ENCODE peak calls at places on chromosomes 4 and X, in seven cellular contexts. One of them, this sample, is unnamed.

GRCh38 chrX:70262952-70263567 is 3.1 kb upstream of the P2RY4 start:
- DNase-seq in tibial nerve: no peak
- DNase-seq in WERI-Rb-1: peak; percentile 80
- DNase-seq in foreskin fibroblast: peak; percentile 15
- DNase-seq in AG10803: peak; percentile 19
- DNase-seq in neuronal stem cell: peak; percentile 9
- DNase-seq in lower lobe of right lung: no peak
- DNase-seq in this sample: no peak

GRCh38 chr4:8394125-8394524 is 46.4 kb downstream of the ACOX3 start:
- DNase-seq in tibial nerve: peak; percentile 59
- DNase-seq in AG10803: peak; percentile 68
- DNase-seq in lower lobe of right lung: no peak
- DNase-seq in neuronal stem cell: peak; percentile 36
- DNase-seq in foreskin fibroblast: peak; percentile 52
- DNase-seq in WERI-Rb-1: peak; percentile 76
- DNase-seq in this sample: peak; percentile 80

GRCh38 chr4:187606581-187606980 is 389.0 kb upstream of the ZFP42 start:
- DNase-seq in lower lobe of right lung: no peak
- DNase-seq in AG10803: peak; percentile 69
- DNase-seq in WERI-Rb-1: peak; percentile 37
- DNase-seq in tibial nerve: peak; percentile 25
- DNase-seq in neuronal stem cell: peak; percentile 44
- DNase-seq in foreskin fibroblast: peak; percentile 30
- DNase-seq in this sample: no peak

GRCh38 chr4:952881-953573 is 20.3 kb downstream of the DGKQ start:
- DNase-seq in lower lobe of right lung: no peak
- DNase-seq in AG10803: no peak
- DNase-seq in neuronal stem cell: no peak
- DNase-seq in foreskin fibroblast: no peak
- DNase-seq in tibial nerve: no peak
- DNase-seq in WERI-Rb-1: no peak
- DNase-seq in this sample: no peak

GRCh38 chrX:120242807-120243206 is 7.8 kb upstream of the ZBTB33 start:
- DNase-seq in neuronal stem cell: no peak
- DNase-seq in foreskin fibroblast: no peak
- DNase-seq in AG10803: peak; percentile 4
- DNase-seq in tibial nerve: no peak
- DNase-seq in WERI-Rb-1: no peak
- DNase-seq in lower lobe of right lung: no peak
- DNase-seq in this sample: no peak

GRCh38 chrX:18101087-18101486 is 119.6 kb downstream of the BEND2 start:
- DNase-seq in WERI-Rb-1: no peak
- DNase-seq in AG10803: no peak
- DNase-seq in neuronal stem cell: no peak
- DNase-seq in tibial nerve: no peak
- DNase-seq in lower lobe of right lung: no peak
- DNase-seq in foreskin fibroblast: no peak
- DNase-seq in this sample: no peak

GRCh38 chr4:31007858-31008257 is 287.7 kb downstream of the PCDH7 start:
- DNase-seq in WERI-Rb-1: no peak
- DNase-seq in lower lobe of right lung: no peak
- DNase-seq in neuronal stem cell: no peak
- DNase-seq in AG10803: no peak
- DNase-seq in tibial nerve: no peak
- DNase-seq in foreskin fibroblast: no peak
- DNase-seq in this sample: no peak

GRCh38 chr4:76002176-76002575 is 5.1 kb downstream of the CXCL9 start:
- DNase-seq in AG10803: peak; percentile 25
- DNase-seq in foreskin fibroblast: peak; percentile 40
- DNase-seq in WERI-Rb-1: no peak
- DNase-seq in lower lobe of right lung: no peak
- DNase-seq in tibial nerve: peak; percentile 16
- DNase-seq in neuronal stem cell: no peak
- DNase-seq in this sample: no peak

GRCh38 chrX:130786030-130786429 is 117.0 kb downstream of the ENOX2 start:
- DNase-seq in WERI-Rb-1: no peak
- DNase-seq in neuronal stem cell: no peak
- DNase-seq in AG10803: no peak
- DNase-seq in tibial nerve: no peak
- DNase-seq in foreskin fibroblast: no peak
- DNase-seq in lower lobe of right lung: no peak
- DNase-seq in this sample: no peak

GRCh38 chrX:9662148-9662547 is 103.5 kb downstream of the GPR143 start:
- DNase-seq in AG10803: peak; percentile 61
- DNase-seq in neuronal stem cell: no peak
- DNase-seq in foreskin fibroblast: peak; percentile 30
- DNase-seq in WERI-Rb-1: no peak
- DNase-seq in tibial nerve: no peak
- DNase-seq in lower lobe of right lung: no peak
- DNase-seq in this sample: no peak

GRCh38 chrX:109954333-109954732 is 48.6 kb upstream of the TMEM164 start:
- DNase-seq in lower lobe of right lung: no peak
- DNase-seq in neuronal stem cell: no peak
- DNase-seq in tibial nerve: no peak
- DNase-seq in WERI-Rb-1: no peak
- DNase-seq in AG10803: peak; percentile 23
- DNase-seq in foreskin fibroblast: no peak
- DNase-seq in this sample: no peak

GRCh38 chr4:59553063-59553738 is 1646.9 kb upstream of the ADGRL3 start:
- DNase-seq in tibial nerve: no peak
- DNase-seq in foreskin fibroblast: peak; percentile 52
- DNase-seq in lower lobe of right lung: no peak
- DNase-seq in AG10803: peak; percentile 11
- DNase-seq in WERI-Rb-1: no peak
- DNase-seq in neuronal stem cell: no peak
- DNase-seq in this sample: no peak

GRCh38 chrX:130172127-130172834 is 519 bp downstream of the RAB33A start:
- DNase-seq in neuronal stem cell: no peak
- DNase-seq in AG10803: no peak
- DNase-seq in WERI-Rb-1: no peak
- DNase-seq in tibial nerve: no peak
- DNase-seq in lower lobe of right lung: no peak
- DNase-seq in foreskin fibroblast: no peak
- DNase-seq in this sample: no peak

GRCh38 chrX:53086464-53086863 is 4.3 kb downstream of the TSPYL2 start:
- DNase-seq in foreskin fibroblast: no peak
- DNase-seq in WERI-Rb-1: no peak
- DNase-seq in AG10803: no peak
- DNase-seq in lower lobe of right lung: peak; percentile 82
- DNase-seq in tibial nerve: peak; percentile 63
- DNase-seq in neuronal stem cell: no peak
- DNase-seq in this sample: no peak

GRCh38 chr4:25144870-25145481 is 15.3 kb downstream of the SEPSECS start:
- DNase-seq in foreskin fibroblast: peak; percentile 10
- DNase-seq in AG10803: peak; percentile 32
- DNase-seq in neuronal stem cell: no peak
- DNase-seq in tibial nerve: no peak
- DNase-seq in lower lobe of right lung: no peak
- DNase-seq in WERI-Rb-1: no peak
- DNase-seq in this sample: no peak

GRCh38 chr4:1205641-1206298 is 33.4 kb upstream of the SPON2 start:
- DNase-seq in AG10803: no peak
- DNase-seq in foreskin fibroblast: no peak
- DNase-seq in lower lobe of right lung: peak; percentile 46
- DNase-seq in neuronal stem cell: no peak
- DNase-seq in WERI-Rb-1: peak; percentile 15
- DNase-seq in tibial nerve: no peak
- DNase-seq in this sample: no peak

GRCh38 chr4:87937523-87937922 is 38.0 kb upstream of the SPP1 start:
- DNase-seq in AG10803: no peak
- DNase-seq in lower lobe of right lung: no peak
- DNase-seq in WERI-Rb-1: no peak
- DNase-seq in tibial nerve: no peak
- DNase-seq in neuronal stem cell: no peak
- DNase-seq in foreskin fibroblast: no peak
- DNase-seq in this sample: no peak

GRCh38 chrX:30521440-30522182 is 56.0 kb downstream of the TASL start:
- DNase-seq in neuronal stem cell: no peak
- DNase-seq in WERI-Rb-1: no peak
- DNase-seq in AG10803: peak; percentile 35
- DNase-seq in tibial nerve: no peak
- DNase-seq in foreskin fibroblast: peak; percentile 34
- DNase-seq in lower lobe of right lung: no peak
- DNase-seq in this sample: peak; percentile 64

GRCh38 chrX:48761674-48762471 is at the start of gene GLOD5:
- DNase-seq in AG10803: peak; percentile 7
- DNase-seq in foreskin fibroblast: no peak
- DNase-seq in neuronal stem cell: no peak
- DNase-seq in lower lobe of right lung: peak; percentile 72
- DNase-seq in tibial nerve: no peak
- DNase-seq in WERI-Rb-1: peak; percentile 63
- DNase-seq in this sample: no peak

GRCh38 chr4:174604198-174604597 is 81.9 kb upstream of the HPGD start:
- DNase-seq in neuronal stem cell: no peak
- DNase-seq in AG10803: no peak
- DNase-seq in tibial nerve: no peak
- DNase-seq in lower lobe of right lung: no peak
- DNase-seq in foreskin fibroblast: no peak
- DNase-seq in WERI-Rb-1: no peak
- DNase-seq in this sample: peak; percentile 41

GRCh38 chr4:157791236-157791635 is 381.6 kb downstream of the GASK1B start:
- DNase-seq in lower lobe of right lung: no peak
- DNase-seq in AG10803: no peak
- DNase-seq in neuronal stem cell: no peak
- DNase-seq in tibial nerve: no peak
- DNase-seq in foreskin fibroblast: no peak
- DNase-seq in WERI-Rb-1: no peak
- DNase-seq in this sample: no peak

GRCh38 chrX:12950851-12951589 is 23.9 kb upstream of the TMSB4X start:
- DNase-seq in foreskin fibroblast: no peak
- DNase-seq in AG10803: no peak
- DNase-seq in neuronal stem cell: no peak
- DNase-seq in tibial nerve: no peak
- DNase-seq in lower lobe of right lung: peak; percentile 54
- DNase-seq in WERI-Rb-1: peak; percentile 59
- DNase-seq in this sample: no peak

GRCh38 chrX:12949205-12949926 is 25.5 kb upstream of the TMSB4X start:
- DNase-seq in lower lobe of right lung: no peak
- DNase-seq in AG10803: peak; percentile 86
- DNase-seq in neuronal stem cell: no peak
- DNase-seq in foreskin fibroblast: no peak
- DNase-seq in WERI-Rb-1: no peak
- DNase-seq in tibial nerve: no peak
- DNase-seq in this sample: peak; percentile 51

GRCh38 chrX:12953420-12953819 is 21.5 kb upstream of the TMSB4X start:
- DNase-seq in foreskin fibroblast: no peak
- DNase-seq in AG10803: no peak
- DNase-seq in lower lobe of right lung: no peak
- DNase-seq in WERI-Rb-1: no peak
- DNase-seq in tibial nerve: no peak
- DNase-seq in neuronal stem cell: no peak
- DNase-seq in this sample: no peak

GRCh38 chrX:12949927-12950656 is 24.8 kb upstream of the TMSB4X start:
- DNase-seq in WERI-Rb-1: no peak
- DNase-seq in neuronal stem cell: no peak
- DNase-seq in lower lobe of right lung: peak; percentile 82
- DNase-seq in AG10803: peak; percentile 92
- DNase-seq in tibial nerve: peak; percentile 82
- DNase-seq in foreskin fibroblast: peak; percentile 84
- DNase-seq in this sample: peak; percentile 82

DNA sequence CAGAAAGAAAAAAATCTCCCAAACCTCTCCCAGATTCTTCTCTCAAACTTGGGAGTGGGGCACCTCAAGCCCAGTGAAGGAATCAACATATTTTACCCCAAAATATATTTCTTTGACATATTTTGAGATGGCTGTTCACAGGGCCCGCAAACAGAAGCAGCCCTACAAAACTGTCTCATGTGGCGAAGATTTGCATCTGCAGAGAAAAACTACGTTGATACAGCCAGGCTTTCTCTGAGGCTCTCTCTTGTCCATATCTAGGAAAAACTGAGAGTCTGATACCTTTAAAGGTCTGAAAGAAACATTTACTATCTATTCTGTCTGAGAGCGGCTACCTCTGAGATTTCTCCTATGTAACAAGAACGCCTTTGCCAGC is 23.3 kb upstream of the TMSB4X start:
- DNase-seq in tibial nerve: no peak
- DNase-seq in neuronal stem cell: no peak
- DNase-seq in AG10803: no peak
- DNase-seq in lower lobe of right lung: no peak
- DNase-seq in foreskin fibroblast: no peak
- DNase-seq in WERI-Rb-1: no peak
- DNase-seq in this sample: no peak
- H3K4me3 ChIP-seq in tibial nerve: no peak overlapping the region
- H3K4me3 ChIP-seq in neuronal stem cell: no peak overlapping the region
- H3K4me3 ChIP-seq in AG10803: no peak overlapping the region
- H3K4me3 ChIP-seq in lower lobe of right lung: no peak overlapping the region
- H3K4me3 ChIP-seq in foreskin fibroblast: no peak overlapping the region
- H3K4me3 ChIP-seq in WERI-Rb-1: no peak overlapping the region
- H3K4me3 ChIP-seq in this sample: no peak overlapping the region

GRCh38 chrX:39440734-39441305 is 639.6 kb downstream of the MID1IP1 start:
- DNase-seq in neuronal stem cell: no peak
- DNase-seq in AG10803: no peak
- DNase-seq in tibial nerve: no peak
- DNase-seq in lower lobe of right lung: no peak
- DNase-seq in foreskin fibroblast: no peak
- DNase-seq in WERI-Rb-1: no peak
- DNase-seq in this sample: no peak
- H3K4me3 ChIP-seq in neuronal stem cell: no peak overlapping the region
- H3K4me3 ChIP-seq in AG10803: no peak overlapping the region
- H3K4me3 ChIP-seq in tibial nerve: no peak overlapping the region
- H3K4me3 ChIP-seq in lower lobe of right lung: no peak overlapping the region
- H3K4me3 ChIP-seq in foreskin fibroblast: no peak overlapping the region
- H3K4me3 ChIP-seq in WERI-Rb-1: no peak overlapping the region
- H3K4me3 ChIP-seq in this sample: no peak overlapping the region

GRCh38 chr4:74933562-74934015 is 673 bp downstream of the PARM1 start:
- DNase-seq in WERI-Rb-1: no peak
- DNase-seq in foreskin fibroblast: no peak
- DNase-seq in AG10803: no peak
- DNase-seq in tibial nerve: no peak
- DNase-seq in lower lobe of right lung: peak; percentile 49
- DNase-seq in neuronal stem cell: no peak
- DNase-seq in this sample: no peak
- H3K4me3 ChIP-seq in WERI-Rb-1: peak overlapping the region; percentile 64
- H3K4me3 ChIP-seq in foreskin fibroblast: peak overlapping the region; percentile 54
- H3K4me3 ChIP-seq in AG10803: peak overlapping the region; percentile 12
- H3K4me3 ChIP-seq in tibial nerve: peak overlapping the region; percentile 65
- H3K4me3 ChIP-seq in lower lobe of right lung: peak overlapping the region; percentile 59
- H3K4me3 ChIP-seq in neuronal stem cell: peak overlapping the region; percentile 82
- H3K4me3 ChIP-seq in this sample: peak overlapping the region; percentile 52

GRCh38 chrX:40834225-40834624 is 98.9 kb upstream of the MED14 start:
- DNase-seq in neuronal stem cell: no peak
- DNase-seq in WERI-Rb-1: no peak
- DNase-seq in AG10803: no peak
- DNase-seq in foreskin fibroblast: no peak
- DNase-seq in tibial nerve: no peak
- DNase-seq in lower lobe of right lung: no peak
- DNase-seq in this sample: no peak
- H3K4me3 ChIP-seq in neuronal stem cell: no peak overlapping the region
- H3K4me3 ChIP-seq in WERI-Rb-1: no peak overlapping the region
- H3K4me3 ChIP-seq in AG10803: no peak overlapping the region
- H3K4me3 ChIP-seq in foreskin fibroblast: no peak overlapping the region
- H3K4me3 ChIP-seq in tibial nerve: no peak overlapping the region
- H3K4me3 ChIP-seq in lower lobe of right lung: no peak overlapping the region
- H3K4me3 ChIP-seq in this sample: no peak overlapping the region

GRCh38 chr4:94525993-94526740 is 74.4 kb downstream of the PDLIM5 start:
- DNase-seq in WERI-Rb-1: no peak
- DNase-seq in neuronal stem cell: no peak
- DNase-seq in tibial nerve: no peak
- DNase-seq in foreskin fibroblast: peak; percentile 56
- DNase-seq in AG10803: peak; percentile 82
- DNase-seq in lower lobe of right lung: no peak
- DNase-seq in this sample: no peak
- H3K4me3 ChIP-seq in WERI-Rb-1: no peak overlapping the region
- H3K4me3 ChIP-seq in neuronal stem cell: no peak overlapping the region
- H3K4me3 ChIP-seq in tibial nerve: no peak overlapping the region
- H3K4me3 ChIP-seq in foreskin fibroblast: no peak overlapping the region
- H3K4me3 ChIP-seq in AG10803: no peak overlapping the region
- H3K4me3 ChIP-seq in lower lobe of right lung: no peak overlapping the region
- H3K4me3 ChIP-seq in this sample: no peak overlapping the region